ENCODE peak calls at places on chromosomes 4 and X, in seven cellular contexts. One of them, this sample, is unnamed.
A peak's percentile ranks its signal among the peaks of the same experiment; 100 is the strongest.

GRCh38 chr4:41375561-41375960 is 118.8 kb downstream of the UCHL1 start:
- DNase-seq in fibroblast of villous mesenchyme: no peak
- DNase-seq in lower lobe of right lung: peak; percentile 51
- DNase-seq in GM12865: no peak
- DNase-seq in HFF-Myc: no peak
- DNase-seq in adrenal gland: no peak
- DNase-seq in astrocyte: no peak
- DNase-seq in this sample: no peak

GRCh38 chr4:77788990-77789389 is 30.2 kb downstream of the CNOT6L start:
- DNase-seq in adrenal gland: no peak
- DNase-seq in GM12865: no peak
- DNase-seq in lower lobe of right lung: no peak
- DNase-seq in astrocyte: no peak
- DNase-seq in fibroblast of villous mesenchyme: no peak
- DNase-seq in HFF-Myc: no peak
- DNase-seq in this sample: no peak

GRCh38 chr4:150206981-150207380 is 128.7 kb downstream of the DCLK2 start:
- DNase-seq in lower lobe of right lung: no peak
- DNase-seq in astrocyte: no peak
- DNase-seq in GM12865: no peak
- DNase-seq in fibroblast of villous mesenchyme: no peak
- DNase-seq in adrenal gland: no peak
- DNase-seq in HFF-Myc: no peak
- DNase-seq in this sample: no peak

GRCh38 chr4:69977582-69977981 is 12.1 kb upstream of the CSN2 start:
- DNase-seq in astrocyte: peak; percentile 10
- DNase-seq in GM12865: no peak
- DNase-seq in adrenal gland: no peak
- DNase-seq in fibroblast of villous mesenchyme: no peak
- DNase-seq in lower lobe of right lung: no peak
- DNase-seq in HFF-Myc: no peak
- DNase-seq in this sample: no peak

GRCh38 chrX:70244881-70245280 is 10.4 kb downstream of the AWAT1 start:
- DNase-seq in HFF-Myc: no peak
- DNase-seq in fibroblast of villous mesenchyme: no peak
- DNase-seq in GM12865: no peak
- DNase-seq in astrocyte: peak; percentile 20
- DNase-seq in adrenal gland: no peak
- DNase-seq in lower lobe of right lung: no peak
- DNase-seq in this sample: no peak

GRCh38 chr4:56786955-56787354 is 34.5 kb downstream of the SPINK2 start:
- DNase-seq in HFF-Myc: peak; percentile 72
- DNase-seq in fibroblast of villous mesenchyme: peak; percentile 98
- DNase-seq in astrocyte: peak; percentile 91
- DNase-seq in GM12865: no peak
- DNase-seq in adrenal gland: peak; percentile 56
- DNase-seq in lower lobe of right lung: peak; percentile 49
- DNase-seq in this sample: no peak

GRCh38 chrX:155027509-155028066 is 944 bp downstream of the FUNDC2 start:
- DNase-seq in GM12865: peak; percentile 40
- DNase-seq in lower lobe of right lung: no peak
- DNase-seq in adrenal gland: no peak
- DNase-seq in fibroblast of villous mesenchyme: peak; percentile 84
- DNase-seq in HFF-Myc: no peak
- DNase-seq in astrocyte: peak; percentile 71
- DNase-seq in this sample: peak; percentile 43

GRCh38 chrX:56382278-56382677 is 150.1 kb downstream of the KLF8 start:
- DNase-seq in astrocyte: no peak
- DNase-seq in fibroblast of villous mesenchyme: no peak
- DNase-seq in GM12865: peak; percentile 5
- DNase-seq in lower lobe of right lung: no peak
- DNase-seq in HFF-Myc: no peak
- DNase-seq in adrenal gland: no peak
- DNase-seq in this sample: no peak

GRCh38 chr4:142909908-142910307 is 63.8 kb upstream of the INPP4B start:
- DNase-seq in astrocyte: no peak
- DNase-seq in fibroblast of villous mesenchyme: no peak
- DNase-seq in lower lobe of right lung: no peak
- DNase-seq in GM12865: no peak
- DNase-seq in HFF-Myc: no peak
- DNase-seq in adrenal gland: no peak
- DNase-seq in this sample: no peak

GRCh38 chr4:176668324-176668723 is 124.4 kb downstream of the VEGFC start:
- DNase-seq in HFF-Myc: no peak
- DNase-seq in astrocyte: peak; percentile 19
- DNase-seq in GM12865: no peak
- DNase-seq in lower lobe of right lung: no peak
- DNase-seq in adrenal gland: no peak
- DNase-seq in fibroblast of villous mesenchyme: no peak
- DNase-seq in this sample: no peak

GRCh38 chr4:176660561-176660960 is 132.2 kb downstream of the VEGFC start:
- DNase-seq in lower lobe of right lung: no peak
- DNase-seq in fibroblast of villous mesenchyme: no peak
- DNase-seq in HFF-Myc: no peak
- DNase-seq in GM12865: no peak
- DNase-seq in adrenal gland: no peak
- DNase-seq in astrocyte: no peak
- DNase-seq in this sample: no peak

DNA sequence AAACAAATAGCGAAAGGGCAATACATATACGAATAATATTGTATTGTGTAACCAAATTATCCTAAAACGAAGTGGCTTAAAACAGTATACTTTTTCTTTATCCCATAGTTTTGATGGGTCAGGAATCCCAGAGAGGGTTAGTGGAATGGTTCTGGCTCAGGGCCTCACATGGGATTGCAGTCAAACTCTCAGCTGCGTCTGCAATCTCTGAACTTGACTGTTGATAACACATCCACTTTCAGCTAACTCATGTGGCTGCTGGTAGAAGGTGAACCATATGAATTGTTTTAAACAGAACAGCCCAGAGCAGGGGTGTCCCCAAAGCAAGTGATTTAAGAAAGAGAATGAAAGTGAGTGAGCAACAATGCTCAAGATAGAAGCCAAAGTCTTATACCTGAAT is 127.8 kb downstream of the VEGFC start:
- DNase-seq in fibroblast of villous mesenchyme: no peak
- DNase-seq in astrocyte: no peak
- DNase-seq in GM12865: no peak
- DNase-seq in lower lobe of right lung: no peak
- DNase-seq in adrenal gland: no peak
- DNase-seq in HFF-Myc: no peak
- DNase-seq in this sample: no peak
- H3K4me3 ChIP-seq in fibroblast of villous mesenchyme: no peak overlapping the region
- H3K4me3 ChIP-seq in astrocyte: no peak overlapping the region
- H3K4me3 ChIP-seq in GM12865: no peak overlapping the region
- H3K4me3 ChIP-seq in lower lobe of right lung: no peak overlapping the region
- H3K4me3 ChIP-seq in adrenal gland: no peak overlapping the region
- H3K4me3 ChIP-seq in HFF-Myc: no peak overlapping the region
- H3K4me3 ChIP-seq in this sample: no peak overlapping the region

GRCh38 chrX:107119281-107119680 is 659 bp upstream of the RBM41 start:
- DNase-seq in adrenal gland: no peak
- DNase-seq in astrocyte: no peak
- DNase-seq in GM12865: no peak
- DNase-seq in lower lobe of right lung: no peak
- DNase-seq in fibroblast of villous mesenchyme: no peak
- DNase-seq in HFF-Myc: no peak
- DNase-seq in this sample: no peak
- H3K4me3 ChIP-seq in adrenal gland: no peak overlapping the region
- H3K4me3 ChIP-seq in astrocyte: no peak overlapping the region
- H3K4me3 ChIP-seq in GM12865: peak overlapping the region; percentile 78
- H3K4me3 ChIP-seq in lower lobe of right lung: peak overlapping the region; percentile 75
- H3K4me3 ChIP-seq in fibroblast of villous mesenchyme: no peak overlapping the region
- H3K4me3 ChIP-seq in HFF-Myc: no peak overlapping the region
- H3K4me3 ChIP-seq in this sample: no peak overlapping the region

DNA sequence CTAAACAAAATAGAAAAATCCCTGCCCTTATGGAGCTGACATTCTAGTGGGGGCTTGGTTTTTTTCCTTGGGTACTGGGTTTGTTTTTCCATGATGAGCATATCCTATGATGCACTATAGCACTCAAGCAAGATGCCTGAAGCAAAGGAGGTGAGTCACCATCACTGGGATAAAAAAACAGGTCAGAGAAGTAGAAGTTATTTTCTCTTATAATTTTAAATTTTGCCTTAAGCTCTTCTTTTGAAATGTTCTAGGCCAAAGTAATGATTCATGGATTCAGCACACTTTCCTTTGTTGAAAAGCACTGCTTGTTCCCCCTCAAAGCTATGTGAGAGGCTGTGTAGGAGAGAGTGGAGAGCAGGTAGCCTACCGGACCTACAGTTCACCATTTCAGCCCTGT is 15.2 kb upstream of the CXCL2 start:
- DNase-seq in adrenal gland: no peak
- DNase-seq in fibroblast of villous mesenchyme: peak; percentile 49
- DNase-seq in GM12865: no peak
- DNase-seq in HFF-Myc: no peak
- DNase-seq in lower lobe of right lung: no peak
- DNase-seq in astrocyte: peak; percentile 82
- DNase-seq in this sample: no peak
- H3K4me3 ChIP-seq in adrenal gland: no peak overlapping the region
- H3K4me3 ChIP-seq in fibroblast of villous mesenchyme: no peak overlapping the region
- H3K4me3 ChIP-seq in GM12865: no peak overlapping the region
- H3K4me3 ChIP-seq in HFF-Myc: no peak overlapping the region
- H3K4me3 ChIP-seq in lower lobe of right lung: no peak overlapping the region
- H3K4me3 ChIP-seq in astrocyte: no peak overlapping the region
- H3K4me3 ChIP-seq in this sample: no peak overlapping the region

GRCh38 chrX:131791608-131792355 is 231.3 kb upstream of the STK26 start:
- DNase-seq in HFF-Myc: no peak
- DNase-seq in GM12865: no peak
- DNase-seq in astrocyte: no peak
- DNase-seq in lower lobe of right lung: no peak
- DNase-seq in fibroblast of villous mesenchyme: no peak
- DNase-seq in adrenal gland: no peak
- DNase-seq in this sample: no peak
- H3K4me3 ChIP-seq in HFF-Myc: no peak overlapping the region
- H3K4me3 ChIP-seq in GM12865: no peak overlapping the region
- H3K4me3 ChIP-seq in astrocyte: no peak overlapping the region
- H3K4me3 ChIP-seq in lower lobe of right lung: no peak overlapping the region
- H3K4me3 ChIP-seq in fibroblast of villous mesenchyme: peak overlapping the region; percentile 51
- H3K4me3 ChIP-seq in adrenal gland: no peak overlapping the region
- H3K4me3 ChIP-seq in this sample: no peak overlapping the region

GRCh38 chrX:67544871-67545771 is 1.3 kb downstream of the AR start:
- DNase-seq in astrocyte: peak; percentile 32
- DNase-seq in GM12865: no peak
- DNase-seq in lower lobe of right lung: peak; percentile 34
- DNase-seq in adrenal gland: peak; percentile 48
- DNase-seq in fibroblast of villous mesenchyme: peak; percentile 37
- DNase-seq in HFF-Myc: no peak
- DNase-seq in this sample: peak; percentile 38
- H3K4me3 ChIP-seq in astrocyte: peak overlapping the region; percentile 62
- H3K4me3 ChIP-seq in GM12865: no peak overlapping the region
- H3K4me3 ChIP-seq in lower lobe of right lung: peak overlapping the region; percentile 50
- H3K4me3 ChIP-seq in adrenal gland: no peak overlapping the region
- H3K4me3 ChIP-seq in fibroblast of villous mesenchyme: peak overlapping the region; percentile 58
- H3K4me3 ChIP-seq in HFF-Myc: peak overlapping the region; percentile 70
- H3K4me3 ChIP-seq in this sample: peak overlapping the region; percentile 66

GRCh38 chr4:162164881-162165528 is 1.2 kb upstream of the FSTL5 start:
- DNase-seq in GM12865: no peak
- DNase-seq in fibroblast of villous mesenchyme: no peak
- DNase-seq in astrocyte: peak; percentile 1
- DNase-seq in HFF-Myc: no peak
- DNase-seq in lower lobe of right lung: no peak
- DNase-seq in adrenal gland: no peak
- DNase-seq in this sample: no peak
- H3K4me3 ChIP-seq in GM12865: no peak overlapping the region
- H3K4me3 ChIP-seq in fibroblast of villous mesenchyme: no peak overlapping the region
- H3K4me3 ChIP-seq in astrocyte: peak overlapping the region; percentile 80
- H3K4me3 ChIP-seq in HFF-Myc: peak overlapping the region; percentile 51
- H3K4me3 ChIP-seq in lower lobe of right lung: no peak overlapping the region
- H3K4me3 ChIP-seq in adrenal gland: no peak overlapping the region
- H3K4me3 ChIP-seq in this sample: no peak overlapping the region

GRCh38 chrX:84168095-84168494 is 19.9 kb downstream of the RPS6KA6 start:
- DNase-seq in adrenal gland: no peak
- DNase-seq in fibroblast of villous mesenchyme: no peak
- DNase-seq in astrocyte: peak; percentile 58
- DNase-seq in HFF-Myc: no peak
- DNase-seq in GM12865: no peak
- DNase-seq in lower lobe of right lung: no peak
- DNase-seq in this sample: no peak

GRCh38 chrX:84170931-84171330 is 17.1 kb downstream of the RPS6KA6 start:
- DNase-seq in lower lobe of right lung: no peak
- DNase-seq in adrenal gland: no peak
- DNase-seq in astrocyte: peak; percentile 65
- DNase-seq in GM12865: no peak
- DNase-seq in HFF-Myc: no peak
- DNase-seq in fibroblast of villous mesenchyme: peak; percentile 10
- DNase-seq in this sample: no peak

GRCh38 chrX:84174348-84174747 is 13.7 kb downstream of the RPS6KA6 start:
- DNase-seq in lower lobe of right lung: no peak
- DNase-seq in astrocyte: no peak
- DNase-seq in GM12865: no peak
- DNase-seq in fibroblast of villous mesenchyme: no peak
- DNase-seq in HFF-Myc: no peak
- DNase-seq in adrenal gland: no peak
- DNase-seq in this sample: no peak

GRCh38 chrX:84165716-84166115 is 22.3 kb downstream of the RPS6KA6 start:
- DNase-seq in lower lobe of right lung: no peak
- DNase-seq in fibroblast of villous mesenchyme: no peak
- DNase-seq in GM12865: no peak
- DNase-seq in HFF-Myc: no peak
- DNase-seq in adrenal gland: no peak
- DNase-seq in astrocyte: no peak
- DNase-seq in this sample: no peak

DNA sequence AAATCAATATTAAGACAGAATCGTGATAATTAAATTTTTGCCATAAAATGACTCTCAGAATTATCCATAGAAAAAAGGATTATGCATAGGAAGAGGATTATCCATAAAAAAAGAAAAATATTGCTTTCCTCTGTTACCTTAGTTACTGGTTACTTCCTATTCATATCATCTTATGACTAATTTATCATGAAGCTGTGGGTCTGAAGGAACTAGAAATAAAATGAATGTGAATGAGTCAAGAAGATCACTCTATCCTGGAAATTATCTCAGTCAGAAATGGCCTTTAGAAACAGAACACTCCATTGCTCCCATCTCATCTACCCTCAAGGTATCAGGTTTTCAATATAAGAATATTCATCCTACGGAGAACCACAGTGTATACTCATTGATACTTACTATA is 19.4 kb downstream of the RPS6KA6 start:
- DNase-seq in GM12865: no peak
- DNase-seq in astrocyte: peak; percentile 25
- DNase-seq in adrenal gland: no peak
- DNase-seq in lower lobe of right lung: no peak
- DNase-seq in fibroblast of villous mesenchyme: no peak
- DNase-seq in HFF-Myc: no peak
- DNase-seq in this sample: no peak
- H3K4me3 ChIP-seq in GM12865: no peak overlapping the region
- H3K4me3 ChIP-seq in astrocyte: no peak overlapping the region
- H3K4me3 ChIP-seq in adrenal gland: no peak overlapping the region
- H3K4me3 ChIP-seq in lower lobe of right lung: no peak overlapping the region
- H3K4me3 ChIP-seq in fibroblast of villous mesenchyme: no peak overlapping the region
- H3K4me3 ChIP-seq in HFF-Myc: no peak overlapping the region
- H3K4me3 ChIP-seq in this sample: no peak overlapping the region

GRCh38 chr4:99947608-99948007 is 1.2 kb upstream of the DNAJB14 start:
- DNase-seq in HFF-Myc: no peak
- DNase-seq in lower lobe of right lung: no peak
- DNase-seq in astrocyte: no peak
- DNase-seq in fibroblast of villous mesenchyme: peak; percentile 4
- DNase-seq in GM12865: no peak
- DNase-seq in adrenal gland: no peak
- DNase-seq in this sample: no peak
- H3K4me3 ChIP-seq in HFF-Myc: peak overlapping the region; percentile 95
- H3K4me3 ChIP-seq in lower lobe of right lung: no peak overlapping the region
- H3K4me3 ChIP-seq in astrocyte: peak overlapping the region; percentile 86
- H3K4me3 ChIP-seq in fibroblast of villous mesenchyme: peak overlapping the region; percentile 87
- H3K4me3 ChIP-seq in GM12865: peak overlapping the region; percentile 83
- H3K4me3 ChIP-seq in adrenal gland: no peak overlapping the region
- H3K4me3 ChIP-seq in this sample: peak overlapping the region; percentile 75

This sample was measured in HAP-1.